ENCODE peak calls at places on chromosomes 13 and 19, in seven cellular contexts. R is IMR-90; X is Calu3; P is stimulated activated CD8-positive, alpha-beta memory T cell treated with anti-CD3 and anti-CD28 coated beads, Interleukin-7, amount 100 ng/mL, for 24 hours; I is hepatic stellate cell; J is lower leg skin; F is DMS153. Y is an unnamed sample.

GRCh38 chr19:2578391-2578826 is 102.5 kb downstream of the GADD45B start:
- DNase-seq in R (peak), X (peak), J (no peak), P (no peak), F (no peak), I (peak), Y (no peak)

GRCh38 chr13:98401936-98402335 is 175.0 kb downstream of the STK24 start:
- DNase-seq in I (no peak), J (no peak), R (no peak), F (no peak), X (no peak), P (no peak), Y (no peak)

GRCh38 chr13:40466271-40466670 is 200.2 kb downstream of the FOXO1 start:
- DNase-seq in J (no peak), I (no peak), F (no peak), X (no peak), R (no peak), P (no peak), Y (no peak)

GRCh38 chr13:48580185-48580803 is 47.4 kb upstream of the RCBTB2 start:
- DNase-seq in F (peak), P (peak), J (peak), R (peak), I (peak), X (peak), Y (peak)

GRCh38 chr19:29673451-29674371 is 8.4 kb downstream of the PLEKHF1 start:
- DNase-seq in P (no peak), X (no peak), J (no peak), R (no peak), I (no peak), F (no peak), Y (no peak)

GRCh38 chr13:107190065-107190464 is 622.1 kb upstream of the ARGLU1 start:
- DNase-seq in P (no peak), R (no peak), F (no peak), J (no peak), X (no peak), I (no peak), Y (no peak)

GRCh38 chr19:11324079-11324661 is 15.3 kb downstream of the RAB3D start:
- DNase-seq in I (peak), F (peak), J (peak), P (no peak), R (peak), X (peak), Y (peak)

GRCh38 chr13:48405865-48406264 is 7.0 kb downstream of the LPAR6 start:
- DNase-seq in I (no peak), F (no peak), R (peak), J (no peak), X (no peak), P (no peak), Y (no peak)

GRCh38 chr13:37403776-37404497 is 194.6 kb downstream of the POSTN start:
- DNase-seq in R (peak), J (no peak), X (no peak), P (no peak), I (peak), F (no peak), Y (no peak)

GRCh38 chr19:54481326-54481930 is 8.3 kb upstream of the CDC42EP5 start:
- DNase-seq in R (peak), F (peak), J (no peak), X (peak), I (no peak), P (no peak), Y (no peak)

GRCh38 chr13:95239293-95239692 is 62.0 kb downstream of the ABCC4 start:
- DNase-seq in I (no peak), F (no peak), J (no peak), X (no peak), P (no peak), R (peak), Y (no peak)

GRCh38 chr19:13583753-13584152 is 77.5 kb upstream of the CACNA1A start:
- DNase-seq in R (no peak), X (no peak), F (no peak), J (no peak), I (no peak), P (no peak), Y (no peak)

GRCh38 chr19:9910625-9911024 is 25.7 kb downstream of the OLFM2 start:
- DNase-seq in F (no peak), P (no peak), I (no peak), X (no peak), R (no peak), J (no peak), Y (no peak)